ENCODE peak calls at places on chromosomes 12 and 14, in six cellular contexts. R, G, L, S, Y and B are unnamed samples.

GRCh38 chr12:102063066-102063465 is 1.3 kb upstream of the WASHC3 start:
- DNase-seq in S (no peak), L (no peak), G (no peak), Y (peak; percentile 36), R (no peak), B (no peak)

GRCh38 chr12:59733200-59733599 is 137.4 kb downstream of the SLC16A7 start:
- DNase-seq in L (no peak), Y (no peak), S (no peak), G (no peak), R (no peak), B (no peak)

GRCh38 chr12:132872975-132873421 is 14.4 kb downstream of the CHFR start:
- DNase-seq in R (no peak), G (no peak), L (no peak), S (no peak), Y (no peak), B (no peak)

GRCh38 chr12:113413488-113413939 is 8.7 kb upstream of the SDSL start:
- DNase-seq in R (peak; percentile 40), S (peak; percentile 51), G (peak; percentile 46), L (no peak), Y (no peak), B (peak; percentile 30)

GRCh38 chr14:92121207-92121669 is 268 bp downstream of the NDUFB1 start:
- DNase-seq in L (no peak), R (peak; percentile 43), G (peak; percentile 57), Y (no peak), S (peak; percentile 54), B (peak; percentile 43)

GRCh38 chr12:108454539-108455139 is 60.4 kb upstream of the FICD start:
- DNase-seq in L (no peak), G (no peak), S (no peak), R (no peak), Y (no peak), B (no peak)

GRCh38 chr14:105065280-105066228 is at the start of gene GPR132:
- DNase-seq in S (peak; percentile 64), G (peak; percentile 30), Y (no peak), R (peak; percentile 70), L (no peak), B (peak; percentile 67)

GRCh38 chr14:32608880-32609279 is 279.8 kb downstream of the AKAP6 start:
- DNase-seq in G (peak; percentile 63), L (no peak), S (no peak), Y (no peak), R (no peak), B (peak; percentile 66)

GRCh38 chr12:93008044-93008778 is 79.1 kb upstream of the EEA1 start:
- DNase-seq in Y (no peak), R (no peak), S (no peak), G (no peak), L (no peak), B (no peak)

GRCh38 chr12:68319988-68320623 is 12.1 kb downstream of the MDM1 start:
- DNase-seq in L (no peak), Y (no peak), S (no peak), G (peak; percentile 93), R (no peak), B (no peak)

GRCh38 chr12:53948650-53949593 is 5.8 kb upstream of the HOXC12 start:
- DNase-seq in S (no peak), R (no peak), Y (no peak), L (no peak), G (no peak), B (no peak)

GRCh38 chr14:93089501-93090269 is 26.0 kb downstream of the ITPK1 start:
- DNase-seq in Y (no peak), R (no peak), L (no peak), S (no peak), G (no peak), B (no peak)

GRCh38 chr14:106308839-106309389 is 782.5 kb downstream of the TMEM121 start:
- DNase-seq in S (peak; percentile 49), Y (peak; percentile 67), L (peak; percentile 48), R (peak; percentile 37), G (no peak), B (no peak)

GRCh38 chr14:64614992-64615391 is 65.2 kb downstream of the PPP1R36 start:
- DNase-seq in G (no peak), Y (no peak), R (no peak), S (no peak), L (no peak), B (no peak)

GRCh38 chr12:126747530-126748149 is 1519.3 kb upstream of the TMEM132C start:
- DNase-seq in L (peak; percentile 72), R (peak; percentile 41), S (peak; percentile 33), G (peak; percentile 16), Y (peak; percentile 49), B (peak; percentile 19)

GRCh38 chr12:130013771-130014484 is 110.1 kb upstream of the TMEM132D start:
- DNase-seq in L (peak; percentile 69), S (no peak), R (no peak), Y (peak; percentile 67), G (peak; percentile 13), B (peak; percentile 28)

GRCh38 chr12:129079719-129080118 is 226.4 kb downstream of the GLT1D1 start:
- DNase-seq in G (no peak), L (no peak), Y (no peak), S (no peak), R (no peak), B (no peak)

GRCh38 chr12:132600048-132601032 is 10.0 kb downstream of the LRCOL1 start:
- DNase-seq in G (peak; percentile 79), L (peak; percentile 82), S (peak; percentile 48), Y (peak; percentile 84), R (peak; percentile 69), B (peak; percentile 43)

GRCh38 chr12:101047652-101048051 is 162.4 kb downstream of the SLC5A8 start:
- DNase-seq in Y (no peak), G (no peak), R (no peak), S (no peak), L (no peak), B (no peak)

GRCh38 chr12:12976366-12976765 is 23.7 kb downstream of the HEBP1 start:
- DNase-seq in R (no peak), Y (no peak), S (peak; percentile 71), G (peak; percentile 91), L (no peak), B (peak; percentile 93)

GRCh38 chr12:13980548-13981295 is 680 bp downstream of the GRIN2B start:
- DNase-seq in G (no peak), S (no peak), R (no peak), Y (peak; percentile 62), L (peak; percentile 23), B (no peak)

GRCh38 chr12:105741786-105742566 is 396.8 kb downstream of the NUAK1 start:
- DNase-seq in L (no peak), Y (no peak), R (no peak), G (peak; percentile 95), S (no peak), B (peak; percentile 84)

GRCh38 chr14:51367600-51367931 is 127.5 kb downstream of the TMX1 start:
- DNase-seq in G (peak; percentile 24), R (no peak), Y (no peak), L (no peak), S (no peak), B (peak; percentile 39)

GRCh38 chr12:39372929-39373328 is 70.0 kb downstream of the KIF21A start:
- DNase-seq in Y (no peak), S (no peak), R (no peak), L (no peak), G (peak; percentile 17), B (peak; percentile 55)

GRCh38 chr12:113844495-113845175 is 121.5 kb downstream of the RBM19 start:
- DNase-seq in G (no peak), Y (no peak), R (no peak), S (no peak), L (no peak), B (no peak)

GRCh38 chr12:65854629-65855028 is 30.3 kb downstream of the HMGA2 start:
- DNase-seq in G (no peak), Y (no peak), S (no peak), L (no peak), R (no peak), B (no peak)

GRCh38 chr14:35849122-35849521 is 23.0 kb downstream of the BRMS1L start:
- DNase-seq in L (no peak), Y (no peak), S (no peak), R (no peak), G (no peak), B (no peak)

GRCh38 chr14:89160437-89160836 is 256.6 kb downstream of the FOXN3 start:
- DNase-seq in S (no peak), R (no peak), G (no peak), Y (no peak), L (no peak), B (peak; percentile 43)

GRCh38 chr12:68245071-68246021 is 8.1 kb downstream of the IL22 start:
- DNase-seq in S (no peak), R (no peak), G (peak; percentile 77), Y (no peak), L (peak; percentile 65), B (no peak)

GRCh38 chr14:102786758-102787157 is 9.5 kb downstream of the TRAF3 start:
- DNase-seq in Y (no peak), G (no peak), S (no peak), R (no peak), L (no peak), B (peak; percentile 66)

GRCh38 chr12:19922687-19923086 is 445.6 kb upstream of the PDE3A start:
- DNase-seq in G (no peak), L (no peak), R (no peak), S (no peak), Y (no peak), B (no peak)

GRCh38 chr14:48319823-48320222 is 644.4 kb upstream of the MDGA2 start:
- DNase-seq in R (no peak), G (no peak), L (no peak), S (no peak), Y (no peak), B (no peak)

GRCh38 chr12:61646639-61647038 is 613.6 kb upstream of the USP15 start:
- DNase-seq in G (no peak), S (no peak), Y (no peak), R (no peak), L (no peak), B (no peak)

GRCh38 chr14:54674342-54674741 is 107.4 kb downstream of the SAMD4A start:
- DNase-seq in S (no peak), R (no peak), Y (no peak), L (no peak), G (no peak), B (no peak)

GRCh38 chr14:53209370-53209769 is 56.2 kb upstream of the DDHD1 start:
- DNase-seq in Y (no peak), S (peak; percentile 28), G (peak; percentile 60), R (no peak), L (no peak), B (no peak)

GRCh38 chr12:89126712-89127111 is 225.6 kb downstream of the DUSP6 start:
- DNase-seq in Y (peak; percentile 11), L (no peak), S (no peak), R (no peak), G (peak; percentile 70), B (no peak)
- H3K4me3 ChIP-seq in Y (no peak overlapping the region), L (no peak overlapping the region), S (no peak overlapping the region), R (no peak overlapping the region), G (no peak overlapping the region), B (no peak overlapping the region)

GRCh38 chr12:6753772-6754356 is 923 bp upstream of the MLF2 start:
- DNase-seq in G (no peak), S (peak; percentile 51), Y (no peak), L (no peak), R (no peak), B (no peak)
- TF ChIP-seq CTCF in G (peak; percentile 98), S (peak; percentile 97), Y (no peak), L (no peak), R (peak; percentile 0), B (peak; percentile 94)

GRCh38 chr14:50001999-50002925 is 109.4 kb downstream of the ARF6 start:
- DNase-seq in Y (no peak), R (peak; percentile 49), S (no peak), G (no peak), L (no peak), B (no peak)
- H3K4me3 ChIP-seq in Y (peak overlapping the region; percentile 49), R (peak overlapping the region; percentile 45), S (no peak overlapping the region), G (no peak overlapping the region), L (no peak overlapping the region), B (peak overlapping the region; percentile 4)

GRCh38 chr14:29536886-29537511 is 390.6 kb downstream of the PRKD1 start:
- DNase-seq in R (no peak), S (no peak), Y (no peak), G (peak; percentile 59), L (no peak), B (peak; percentile 19)
- TF ChIP-seq CTCF in R (peak; percentile 20), S (peak; percentile 58), Y (peak; percentile 24), G (peak; percentile 50), L (no peak), B (peak; percentile 40)